ENCODE peak calls at places on chromosomes 3 and 15, in seven cellular contexts. A is endothelial cell of umbilical vein, T is HL-60, U is Caco-2, L is AG04450, O is foreskin fibroblast, J is fibroblast of lung. W is an unnamed sample.

GRCh38 chr15:31483053-31483923 is 156.7 kb downstream of the KLF13 start:
- DNase-seq in A (no peak), T (no peak), U (no peak), L (no peak), O (peak), J (no peak), W (peak)

GRCh38 chr3:139745831-139746230 is 68.1 kb upstream of the NMNAT3 start:
- DNase-seq in A (no peak), T (no peak), U (no peak), L (no peak), O (peak), J (peak), W (no peak)

GRCh38 chr3:64444619-64445317 is 219.5 kb upstream of the PRICKLE2 start:
- DNase-seq in A (no peak), T (no peak), U (no peak), L (no peak), O (no peak), J (no peak), W (no peak)

GRCh38 chr15:59933607-59934006 is 70.5 kb upstream of the FOXB1 start:
- DNase-seq in A (no peak), T (no peak), U (no peak), L (no peak), O (peak), J (no peak), W (no peak)

GRCh38 chr3:38614651-38615352 is 34.7 kb downstream of the SCN5A start:
- DNase-seq in A (no peak), T (no peak), U (no peak), L (no peak), O (no peak), J (no peak), W (peak)

GRCh38 chr15:76140069-76140454 is 80.3 kb downstream of the TMEM266 start:
- DNase-seq in A (peak), T (no peak), U (no peak), L (no peak), O (no peak), J (no peak), W (no peak)

GRCh38 chr3:80079886-80080285 is 312.1 kb upstream of the ROBO1 start:
- DNase-seq in A (no peak), T (no peak), U (no peak), L (no peak), O (peak), J (peak), W (no peak)

GRCh38 chr3:120471643-120472042 is 20.9 kb upstream of the FSTL1 start:
- DNase-seq in A (no peak), T (no peak), U (no peak), L (peak), O (peak), J (peak), W (no peak)

GRCh38 chr3:106282931-106283330 is 414.1 kb upstream of the CBLB start:
- DNase-seq in A (no peak), T (no peak), U (no peak), L (no peak), O (no peak), J (peak), W (no peak)

GRCh38 chr3:52493232-52494017 is 1.7 kb upstream of the STAB1 start:
- DNase-seq in A (no peak), T (no peak), U (no peak), L (no peak), O (no peak), J (no peak), W (no peak)

GRCh38 chr15:70245932-70246622 is 148.4 kb upstream of the TLE3 start:
- DNase-seq in A (no peak), T (peak), U (no peak), L (no peak), O (peak), J (peak), W (peak)

GRCh38 chr3:129486057-129487035 is 42.1 kb upstream of the RHO start:
- DNase-seq in A (no peak), T (no peak), U (no peak), L (peak), O (peak), J (peak), W (no peak)

GRCh38 chr3:105369501-105370371 is 3.0 kb downstream of the ALCAM start:
- DNase-seq in A (peak), T (peak), U (no peak), L (no peak), O (peak), J (peak), W (peak)

GRCh38 chr3:79392479-79392878 is 375.3 kb downstream of the ROBO1 start:
- DNase-seq in A (no peak), T (no peak), U (no peak), L (no peak), O (no peak), J (peak), W (no peak)

GRCh38 chr15:82540055-82540983 is at the start of gene RPS17:
- DNase-seq in A (peak), T (peak), U (peak), L (peak), O (peak), J (peak), W (peak)

GRCh38 chr15:80199869-80200268 is 47.1 kb downstream of the FAH start:
- DNase-seq in A (no peak), T (no peak), U (no peak), L (no peak), O (no peak), J (no peak), W (no peak)

GRCh38 chr3:196835081-196835480 is 32.6 kb upstream of the SENP5 start:
- DNase-seq in A (no peak), T (no peak), U (no peak), L (no peak), O (no peak), J (no peak), W (no peak)

GRCh38 chr3:4674216-4674615 is 181.1 kb downstream of the ITPR1 start:
- DNase-seq in A (no peak), T (no peak), U (no peak), L (peak), O (peak), J (peak), W (no peak)

GRCh38 chr3:62798000-62798399 is 77.2 kb downstream of the CADPS start:
- DNase-seq in A (no peak), T (no peak), U (no peak), L (no peak), O (no peak), J (no peak), W (no peak)

GRCh38 chr3:66472313-66473134 is 28.3 kb downstream of the LRIG1 start:
- DNase-seq in A (peak), T (no peak), U (peak), L (no peak), O (peak), J (peak), W (no peak)

GRCh38 chr3:16252243-16252978 is 12.3 kb downstream of the DPH3 start:
- DNase-seq in A (no peak), T (no peak), U (peak), L (no peak), O (no peak), J (no peak), W (no peak)

GRCh38 chr3:191290311-191291025 is 38.7 kb upstream of the CCDC50 start:
- DNase-seq in A (peak), T (no peak), U (no peak), L (no peak), O (peak), J (peak), W (no peak)

GRCh38 chr3:37115451-37115850 is 58.9 kb downstream of the LRRFIP2 start:
- DNase-seq in A (peak), T (no peak), U (no peak), L (no peak), O (peak), J (peak), W (no peak)

GRCh38 chr3:62378329-62378789 is 5.0 kb upstream of the FEZF2 start:
- DNase-seq in A (no peak), T (no peak), U (no peak), L (no peak), O (peak), J (no peak), W (no peak)

GRCh38 chr3:123636431-123636841 is 51.6 kb upstream of the HACD2 start:
- DNase-seq in A (no peak), T (no peak), U (peak), L (no peak), O (no peak), J (no peak), W (no peak)

GRCh38 chr3:194272861-194273266 is 78.3 kb downstream of the CPN2 start:
- DNase-seq in A (no peak), T (no peak), U (peak), L (no peak), O (peak), J (no peak), W (peak)

GRCh38 chr15:65785151-65785550 is 6.9 kb downstream of the DENND4A start:
- DNase-seq in A (no peak), T (no peak), U (no peak), L (no peak), O (no peak), J (no peak), W (no peak)

GRCh38 chr3:62238003-62238402 is 135.3 kb downstream of the FEZF2 start:
- DNase-seq in A (no peak), T (no peak), U (no peak), L (no peak), O (no peak), J (no peak), W (no peak)

DNA sequence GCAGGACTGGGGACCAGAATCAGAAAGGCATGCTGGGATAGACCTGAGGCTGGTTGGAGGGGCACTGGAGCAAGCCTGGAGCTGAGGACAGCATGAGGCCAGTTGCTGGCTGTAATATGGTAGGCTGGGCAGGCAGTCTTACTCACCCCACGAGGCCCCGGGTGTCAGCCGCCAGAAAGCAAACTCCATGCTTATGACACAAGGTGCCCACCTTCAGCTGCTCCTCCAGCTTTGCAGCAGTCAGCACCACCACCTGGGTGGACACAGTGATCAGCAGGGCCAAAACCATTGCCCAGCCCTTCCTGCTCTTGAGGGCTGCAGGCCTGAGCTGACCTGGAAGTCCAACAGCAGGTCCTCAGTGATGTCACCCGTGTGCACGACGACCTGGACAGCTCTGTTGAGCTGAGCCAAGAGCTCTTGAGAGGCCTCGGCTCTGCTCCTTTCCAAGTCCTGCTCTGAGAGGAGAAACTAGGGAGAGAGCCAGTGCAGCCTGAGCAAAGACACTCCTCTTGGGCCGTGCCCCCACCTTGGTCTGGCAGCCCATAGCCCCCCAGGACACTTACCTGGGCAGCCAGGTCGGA is 747 bp downstream of the UBA7 start:
- DNase-seq in A (no peak), T (no peak), U (no peak), L (no peak), O (peak), J (no peak), W (no peak)
- H3K4me3 ChIP-seq in A (peak), T (peak), U (no peak), L (peak), O (peak), J (peak), W (no peak)

GRCh38 chr3:72187131-72187530 is 402.2 kb upstream of the PROK2 start:
- DNase-seq in A (no peak), T (peak), U (no peak), L (no peak), O (no peak), J (no peak), W (no peak)
- TF ChIP-seq CTCF in A (no peak), T (no peak), U (no peak), L (peak), O (no peak), J (no peak), W (no peak)

GRCh38 chr3:23611737-23612295 is 193.9 kb upstream of the UBE2E1 start:
- DNase-seq in A (peak), T (peak), U (no peak), L (peak), O (peak), J (peak), W (no peak)
- H3K4me3 ChIP-seq in A (no peak), T (no peak), U (no peak), L (no peak), O (no peak), J (no peak), W (no peak)

GRCh38 chr3:190108789-190109188 is 11.9 kb downstream of the P3H2 start:
- DNase-seq in A (peak), T (no peak), U (no peak), L (no peak), O (peak), J (peak), W (no peak)

GRCh38 chr3:190101320-190102117 is 19.2 kb downstream of the P3H2 start:
- DNase-seq in A (peak), T (no peak), U (no peak), L (no peak), O (peak), J (peak), W (no peak)

DNA sequence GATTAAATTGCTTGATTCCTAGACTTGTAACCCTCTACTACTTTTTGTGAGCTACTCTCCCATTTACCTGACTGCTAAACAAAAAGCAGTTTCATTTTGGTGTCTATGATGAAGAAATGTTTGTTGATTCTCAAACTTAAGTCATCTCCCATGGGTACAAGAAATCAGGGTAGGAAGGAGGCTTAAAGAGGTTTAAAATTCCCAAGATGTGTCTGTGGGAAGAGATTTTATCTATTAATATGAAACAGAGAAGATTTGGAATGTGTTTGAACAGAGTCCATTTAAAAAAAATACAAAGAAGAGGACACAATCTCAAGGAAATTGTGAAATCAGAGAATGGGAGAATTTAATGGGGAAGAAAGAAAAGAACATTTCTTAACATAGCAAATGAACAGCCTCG is 14.8 kb downstream of the P3H2 start:
- DNase-seq in A (no peak), T (no peak), U (no peak), L (no peak), O (no peak), J (no peak), W (no peak)
- TF ChIP-seq CTCF in A (no peak), T (no peak), U (no peak), L (no peak), O (no peak), J (no peak), W (no peak)

W was measured in RWPE2.